ENCODE peak calls at places on chromosome 22, in eight cellular contexts. A is progenitor cell of endocrine pancreas, W is HS-27A, G is right cardiac atrium, P is astrocyte of the cerebellum, J is osteocyte, E is substantia nigra, B is sciatic nerve. Y is an unnamed sample.

GRCh38 chr22:45455212-45455611 is 41.7 kb downstream of the RIBC2 start:
- DNase-seq in A (no peak), J (no peak), E (no peak), W (no peak), P (no peak), G (no peak), B (no peak), Y (no peak)

GRCh38 chr22:42613869-42614268 is 814 bp downstream of the POLDIP3 start:
- DNase-seq in W (no peak), G (no peak), P (no peak), A (no peak), E (no peak), B (no peak), J (no peak), Y (no peak)

GRCh38 chr22:44448271-44448780 is 49.7 kb downstream of the RTL6 start:
- DNase-seq in W (peak; percentile 74), B (peak; percentile 72), E (no peak), A (no peak), P (peak; percentile 93), J (peak; percentile 92), G (peak; percentile 88), Y (peak; percentile 82)

GRCh38 chr22:27752771-27753170 is 48.8 kb downstream of the MN1 start:
- DNase-seq in A (no peak), B (no peak), E (no peak), P (no peak), J (no peak), W (peak; percentile 38), G (peak; percentile 80), Y (peak; percentile 74)

GRCh38 chr22:49097171-49097925 is 730.3 kb downstream of the BRD1 start:
- DNase-seq in P (no peak), J (no peak), W (no peak), E (no peak), B (no peak), G (no peak), A (no peak), Y (no peak)

GRCh38 chr22:19882446-19883381 is 28.0 kb upstream of the GNB1L start:
- DNase-seq in J (no peak), W (no peak), A (no peak), B (peak; percentile 53), P (no peak), E (no peak), G (peak; percentile 9), Y (no peak)

GRCh38 chr22:28375761-28376534 is 303.7 kb downstream of the TTC28 start:
- DNase-seq in B (no peak), P (no peak), W (no peak), A (no peak), J (no peak), E (no peak), G (no peak), Y (no peak)

GRCh38 chr22:27996981-27997380 is 77.9 kb upstream of the PITPNB start:
- DNase-seq in P (no peak), G (no peak), B (no peak), A (no peak), W (no peak), J (no peak), E (no peak), Y (no peak)

GRCh38 chr22:41487037-41487963 is 18.4 kb downstream of the ACO2 start:
- DNase-seq in J (no peak), E (no peak), P (no peak), A (no peak), B (no peak), G (no peak), W (no peak), Y (no peak)

GRCh38 chr22:30885591-30885990 is 83.0 kb downstream of the MORC2 start:
- DNase-seq in P (no peak), B (no peak), J (no peak), W (no peak), G (peak; percentile 1), E (no peak), A (no peak), Y (no peak)

GRCh38 chr22:49460662-49461371 is 366.9 kb downstream of the BRD1 start:
- DNase-seq in J (no peak), A (no peak), G (no peak), W (no peak), E (no peak), B (no peak), P (no peak), Y (no peak)

GRCh38 chr22:17152340-17152739 is 6.7 kb downstream of the HDHD5 start:
- DNase-seq in E (no peak), A (no peak), W (no peak), P (no peak), G (no peak), J (no peak), B (no peak), Y (no peak)

GRCh38 chr22:20763630-20764029 is 10.3 kb upstream of the SERPIND1 start:
- DNase-seq in J (no peak), E (no peak), P (no peak), A (no peak), G (no peak), W (no peak), B (no peak), Y (no peak)

GRCh38 chr22:47165338-47165931 is 403.0 kb downstream of the TBC1D22A start:
- DNase-seq in A (no peak), J (no peak), E (no peak), P (no peak), W (no peak), G (no peak), B (peak; percentile 53), Y (no peak)

GRCh38 chr22:39935116-39935515 is 25.1 kb upstream of the TMA7B start:
- DNase-seq in W (no peak), E (no peak), J (no peak), P (no peak), G (no peak), A (no peak), B (no peak), Y (no peak)

GRCh38 chr22:37498289-37498909 is 12.2 kb upstream of the MFNG start:
- DNase-seq in P (no peak), W (no peak), B (no peak), G (no peak), A (peak; percentile 73), J (no peak), E (no peak), Y (no peak)

GRCh38 chr22:47043835-47044721 is 281.6 kb downstream of the TBC1D22A start:
- DNase-seq in G (no peak), P (no peak), W (no peak), E (no peak), B (no peak), J (no peak), A (no peak), Y (no peak)

GRCh38 chr22:36797334-36797733 is 19.5 kb downstream of the PVALB start:
- DNase-seq in B (no peak), G (no peak), E (no peak), W (no peak), J (no peak), A (no peak), P (no peak), Y (no peak)

GRCh38 chr22:37503850-37504249 is 15.4 kb downstream of the CARD10 start:
- DNase-seq in J (no peak), W (no peak), G (no peak), B (no peak), P (no peak), A (no peak), E (no peak), Y (no peak)

GRCh38 chr22:30605449-30606110 is 1.4 kb upstream of the TCN2 start:
- DNase-seq in E (no peak), J (no peak), B (peak; percentile 70), W (no peak), P (no peak), G (peak; percentile 61), A (no peak), Y (peak; percentile 69)

GRCh38 chr22:40414838-40415505 is 44.6 kb downstream of the SGSM3 start:
- DNase-seq in B (no peak), A (no peak), E (no peak), P (no peak), W (no peak), G (no peak), J (no peak), Y (no peak)

GRCh38 chr22:24008381-24009226 is 2.5 kb upstream of the CABIN1 start:
- DNase-seq in E (no peak), A (no peak), P (no peak), G (no peak), W (no peak), B (no peak), J (no peak), Y (no peak)

GRCh38 chr22:37483594-37484114 is 2.5 kb downstream of the MFNG start:
- DNase-seq in A (no peak), P (no peak), J (no peak), E (no peak), B (no peak), W (no peak), G (no peak), Y (no peak)

GRCh38 chr22:50189849-50190181 is 4.1 kb downstream of the TRABD start:
- DNase-seq in J (no peak), G (peak; percentile 39), B (no peak), A (no peak), E (no peak), W (no peak), P (no peak), Y (no peak)

GRCh38 chr22:20957118-20957690 is 9.9 kb upstream of the AIFM3 start:
- DNase-seq in B (no peak), P (no peak), G (no peak), W (no peak), E (no peak), A (no peak), J (peak; percentile 82), Y (no peak)

GRCh38 chr22:45314789-45315188 is 5.1 kb downstream of the FAM118A start:
- DNase-seq in E (no peak), J (no peak), B (no peak), A (no peak), P (no peak), G (no peak), W (no peak), Y (no peak)

GRCh38 chr22:37358917-37359316 is 68.4 kb downstream of the ELFN2 start:
- DNase-seq in G (no peak), B (no peak), E (no peak), W (no peak), P (no peak), A (no peak), J (no peak), Y (no peak)

GRCh38 chr22:26922804-26923203 is 265.4 kb downstream of the MIAT start:
- DNase-seq in P (no peak), B (no peak), E (no peak), J (no peak), A (peak; percentile 58), G (no peak), W (no peak), Y (no peak)

GRCh38 chr22:16922076-16922475 is 85.9 kb downstream of the GAB4 start:
- DNase-seq in E (no peak), P (no peak), A (no peak), B (no peak), W (no peak), J (no peak), G (no peak), Y (no peak)

GRCh38 chr22:27488456-27489224 is 312.9 kb downstream of the MN1 start:
- DNase-seq in J (no peak), A (no peak), G (no peak), B (no peak), P (no peak), E (no peak), W (no peak), Y (no peak)

GRCh38 chr22:32985899-32986772 is 72.0 kb downstream of the SYN3 start:
- DNase-seq in A (peak; percentile 61), W (peak; percentile 12), G (peak; percentile 57), J (no peak), B (peak; percentile 76), E (peak; percentile 26), P (peak; percentile 42), Y (peak; percentile 86)

Y was measured in right atrium auricular region.